ENCODE peak calls at places on chromosomes 12 and 14, in eight cellular contexts. V is right cardiac atrium, Q is HTR-8/SVneo, P is NCI-H1417, I is D721Med, E is suprapubic skin, T is HepG2, O is GM10248. F is an unnamed sample.

GRCh38 chr12:111754671-111755070 is 12.1 kb upstream of the ALDH2 start:
- DNase-seq in V (peak), Q (no peak), P (no peak), I (no peak), E (no peak), T (no peak), O (no peak), F (peak)

GRCh38 chr12:8032242-8033152 is at the start of gene FOXJ2:
- DNase-seq in V (peak), Q (peak), P (peak), I (peak), E (peak), T (peak), O (peak), F (peak)

GRCh38 chr12:92378682-92379479 is 233.2 kb upstream of the BTG1 start:
- DNase-seq in V (no peak), Q (no peak), P (no peak), I (no peak), E (no peak), T (no peak), O (no peak), F (no peak)

GRCh38 chr14:102849522-102850379 is 72.5 kb downstream of the TRAF3 start:
- DNase-seq in V (no peak), Q (no peak), P (no peak), I (no peak), E (no peak), T (no peak), O (no peak), F (no peak)

GRCh38 chr14:31703056-31703455 is 141.9 kb downstream of the NUBPL start:
- DNase-seq in V (no peak), Q (no peak), P (no peak), I (no peak), E (no peak), T (no peak), O (no peak), F (no peak)

GRCh38 chr12:72057330-72057911 is 118.8 kb downstream of the TPH2 start:
- DNase-seq in V (no peak), Q (peak), P (peak), I (no peak), E (no peak), T (no peak), O (no peak), F (no peak)

GRCh38 chr12:82593901-82594396 is 92.8 kb upstream of the TMTC2 start:
- DNase-seq in V (no peak), Q (no peak), P (peak), I (no peak), E (no peak), T (no peak), O (peak), F (no peak)

GRCh38 chr14:33120966-33121365 is 182.3 kb downstream of the NPAS3 start:
- DNase-seq in V (no peak), Q (no peak), P (no peak), I (no peak), E (no peak), T (no peak), O (no peak), F (no peak)

GRCh38 chr14:34496679-34497513 is 34.9 kb upstream of the SPTSSA start:
- DNase-seq in V (peak), Q (peak), P (no peak), I (no peak), E (peak), T (peak), O (no peak), F (peak)

GRCh38 chr12:116773276-116773731 is 35.2 kb downstream of the RNFT2 start:
- DNase-seq in V (no peak), Q (peak), P (no peak), I (no peak), E (no peak), T (peak), O (no peak), F (no peak)

GRCh38 chr14:79464468-79464867 is 746.8 kb downstream of the DIO2 start:
- DNase-seq in V (no peak), Q (no peak), P (no peak), I (no peak), E (no peak), T (no peak), O (no peak), F (no peak)

GRCh38 chr14:72781476-72782181 is 112.3 kb downstream of the DPF3 start:
- DNase-seq in V (no peak), Q (peak), P (no peak), I (no peak), E (peak), T (peak), O (no peak), F (no peak)

GRCh38 chr12:120069278-120069677 is 47.3 kb downstream of the RAB35 start:
- DNase-seq in V (no peak), Q (no peak), P (no peak), I (no peak), E (no peak), T (no peak), O (no peak), F (no peak)

GRCh38 chr14:103721334-103722120 is 5.9 kb downstream of the ZFYVE21 start:
- DNase-seq in V (peak), Q (no peak), P (no peak), I (no peak), E (no peak), T (no peak), O (no peak), F (no peak)

GRCh38 chr14:23114669-23115491 is 4.2 kb downstream of the CEBPE start:
- DNase-seq in V (no peak), Q (peak), P (no peak), I (no peak), E (no peak), T (peak), O (no peak), F (no peak)

GRCh38 chr12:60494249-60494648 is 898.4 kb downstream of the SLC16A7 start:
- DNase-seq in V (no peak), Q (peak), P (peak), I (no peak), E (no peak), T (peak), O (no peak), F (no peak)

GRCh38 chr14:23094666-23095195 is at the start of gene ACIN1:
- DNase-seq in V (peak), Q (no peak), P (no peak), I (no peak), E (peak), T (peak), O (peak), F (peak)

GRCh38 chr12:11650697-11651281 is 1.3 kb downstream of the ETV6 start:
- DNase-seq in V (no peak), Q (no peak), P (peak), I (no peak), E (no peak), T (peak), O (no peak), F (no peak)

GRCh38 chr12:106753526-106753925 is 21.0 kb upstream of the RIC8B start:
- DNase-seq in V (no peak), Q (no peak), P (no peak), I (no peak), E (no peak), T (no peak), O (peak), F (no peak)

GRCh38 chr12:21941522-21942376 is 523 bp upstream of the ABCC9 start:
- DNase-seq in V (peak), Q (no peak), P (no peak), I (no peak), E (peak), T (no peak), O (no peak), F (peak)

GRCh38 chr12:119869720-119870119 is 7.4 kb downstream of the CIT start:
- DNase-seq in V (peak), Q (peak), P (no peak), I (no peak), E (no peak), T (no peak), O (no peak), F (no peak)

GRCh38 chr14:24249230-24250021 is 7.0 kb upstream of the TINF2 start:
- DNase-seq in V (no peak), Q (no peak), P (no peak), I (no peak), E (no peak), T (no peak), O (no peak), F (no peak)

GRCh38 chr12:121577443-121578180 is 3.2 kb downstream of the KDM2B start:
- DNase-seq in V (no peak), Q (no peak), P (peak), I (no peak), E (no peak), T (no peak), O (peak), F (no peak)

GRCh38 chr12:10140001-10140400 is 10.0 kb upstream of the CLEC7A start:
- DNase-seq in V (peak), Q (peak), P (peak), I (no peak), E (no peak), T (peak), O (peak), F (no peak)

GRCh38 chr12:27292718-27293117 is 39.9 kb upstream of the BMAL2 start:
- DNase-seq in V (no peak), Q (no peak), P (no peak), I (no peak), E (no peak), T (no peak), O (no peak), F (no peak)

GRCh38 chr12:54526800-54527630 is 22.4 kb upstream of the PDE1B start:
- DNase-seq in V (no peak), Q (peak), P (peak), I (no peak), E (no peak), T (peak), O (peak), F (peak)

GRCh38 chr12:27213830-27214787 is 30.0 kb upstream of the STK38L start:
- DNase-seq in V (no peak), Q (no peak), P (no peak), I (no peak), E (no peak), T (peak), O (no peak), F (no peak)

GRCh38 chr12:66241061-66242043 is 52.3 kb downstream of the IRAK3 start:
- DNase-seq in V (no peak), Q (peak), P (no peak), I (no peak), E (no peak), T (no peak), O (no peak), F (no peak)

GRCh38 chr14:106802413-106803364 is 1276.3 kb downstream of the TMEM121 start:
- DNase-seq in V (peak), Q (no peak), P (no peak), I (no peak), E (no peak), T (peak), O (peak), F (no peak)

GRCh38 chr12:113498490-113498889 is 26.8 kb upstream of the LHX5 start:
- DNase-seq in V (no peak), Q (no peak), P (no peak), I (no peak), E (no peak), T (no peak), O (no peak), F (no peak)

GRCh38 chr12:5193569-5193968 is 149.9 kb downstream of the KCNA5 start:
- DNase-seq in V (no peak), Q (no peak), P (no peak), I (no peak), E (no peak), T (no peak), O (no peak), F (no peak)